ENCODE peak calls at places on chromosomes 4 and X, in nine cellular contexts. D is hepatic stellate cell, Q is fibroblast of mammary gland, J is A549, R is mammary epithelial cell, X is GM18507, B is erythroblast, K is NCI-H1105, F is neuronal stem cell. E is an unnamed sample.
A peak's percentile ranks its signal among the peaks of the same experiment; 100 is the strongest.

GRCh38 chr4:99624141-99624719 is 33.4 kb downstream of the C4orf54 start:
- DNase-seq in D (no peak), Q (peak; percentile 4), J (no peak), R (no peak), X (no peak), B (no peak), K (no peak), F (no peak), E (no peak)

GRCh38 chr4:84606645-84607044 is 23.7 kb downstream of the CDS1 start:
- DNase-seq in D (no peak), Q (no peak), J (no peak), R (peak; percentile 74), X (no peak), B (no peak), K (no peak), F (no peak), E (no peak)

GRCh38 chrX:34638116-34638515 is 19.0 kb downstream of the TMEM47 start:
- DNase-seq in D (no peak), Q (peak; percentile 64), J (peak; percentile 31), R (no peak), X (no peak), B (peak; percentile 4), K (no peak), F (no peak), E (peak; percentile 9)

GRCh38 chr4:77232653-77233052 is 75.6 kb downstream of the CCNG2 start:
- DNase-seq in D (no peak), Q (peak; percentile 33), J (peak; percentile 1), R (peak; percentile 72), X (no peak), B (peak; percentile 2), K (no peak), F (no peak), E (no peak)

GRCh38 chrX:49919617-49920016 is 2.8 kb upstream of the CLCN5 start:
- DNase-seq in D (peak; percentile 44), Q (peak; percentile 45), J (peak; percentile 14), R (no peak), X (no peak), B (peak; percentile 36), K (no peak), F (peak; percentile 49), E (no peak)

GRCh38 chrX:104113237-104113965 is 1.1 kb downstream of the ZCCHC18 start:
- DNase-seq in D (peak; percentile 32), Q (peak; percentile 38), J (peak; percentile 69), R (peak; percentile 53), X (no peak), B (peak; percentile 26), K (peak; percentile 54), F (peak; percentile 37), E (no peak)

GRCh38 chr4:57137261-57137660 is 27.1 kb upstream of the IGFBP7 start:
- DNase-seq in D (no peak), Q (no peak), J (no peak), R (no peak), X (no peak), B (no peak), K (no peak), F (no peak), E (no peak)

GRCh38 chr4:150619032-150619431 is 37.1 kb downstream of the MAB21L2 start:
- DNase-seq in D (no peak), Q (peak; percentile 12), J (no peak), R (no peak), X (no peak), B (no peak), K (no peak), F (no peak), E (no peak)

GRCh38 chr4:2799971-2800690 is 7.2 kb downstream of the SH3BP2 start:
- DNase-seq in D (no peak), Q (no peak), J (no peak), R (no peak), X (no peak), B (no peak), K (no peak), F (no peak), E (no peak)

GRCh38 chr4:66820681-66821080 is 724.6 kb downstream of the CENPC start:
- DNase-seq in D (no peak), Q (no peak), J (no peak), R (no peak), X (no peak), B (no peak), K (no peak), F (no peak), E (no peak)

GRCh38 chrX:38796926-38797325 is 4.3 kb upstream of the MID1IP1 start:
- DNase-seq in D (no peak), Q (peak; percentile 68), J (no peak), R (peak; percentile 35), X (no peak), B (no peak), K (no peak), F (no peak), E (no peak)

GRCh38 chr4:15990570-15991285 is 27.8 kb upstream of the FGFBP2 start:
- DNase-seq in D (no peak), Q (no peak), J (no peak), R (no peak), X (no peak), B (no peak), K (no peak), F (no peak), E (no peak)

GRCh38 chrX:115650916-115651315 is 89.9 kb downstream of the PLS3 start:
- DNase-seq in D (peak; percentile 18), Q (peak; percentile 56), J (peak; percentile 51), R (peak; percentile 44), X (no peak), B (peak; percentile 0), K (peak; percentile 32), F (peak; percentile 18), E (no peak)

E was measured in CMK.